ENCODE peak calls at places on chromosomes 11 and 22, in five cellular contexts. One of them, this sample, is unnamed.

GRCh38 chr22:43004362-43005035 is 10.4 kb downstream of the PACSIN2 start:
- DNase-seq in mammary epithelial cell: no peak
- DNase-seq in endothelial cell of umbilical vein: no peak
- DNase-seq in endothelial cell: no peak
- DNase-seq in BE2C: no peak
- DNase-seq in this sample: no peak

GRCh38 chr11:17839973-17840611 is 105.5 kb downstream of the KCNC1 start:
- DNase-seq in BE2C: no peak
- DNase-seq in mammary epithelial cell: peak
- DNase-seq in endothelial cell: no peak
- DNase-seq in endothelial cell of umbilical vein: no peak
- DNase-seq in this sample: no peak

GRCh38 chr11:3146612-3147256 is 18.4 kb downstream of the OSBPL5 start:
- DNase-seq in BE2C: no peak
- DNase-seq in endothelial cell: no peak
- DNase-seq in mammary epithelial cell: no peak
- DNase-seq in endothelial cell of umbilical vein: no peak
- DNase-seq in this sample: no peak

GRCh38 chr11:118961189-118961588 is 5.1 kb downstream of the UPK2 start:
- DNase-seq in endothelial cell: no peak
- DNase-seq in endothelial cell of umbilical vein: no peak
- DNase-seq in mammary epithelial cell: no peak
- DNase-seq in BE2C: no peak
- DNase-seq in this sample: no peak

GRCh38 chr11:11568651-11569229 is 53.1 kb downstream of the GALNT18 start:
- DNase-seq in mammary epithelial cell: peak
- DNase-seq in endothelial cell of umbilical vein: no peak
- DNase-seq in BE2C: no peak
- DNase-seq in endothelial cell: no peak
- DNase-seq in this sample: no peak

GRCh38 chr11:10628506-10629236 is 60.2 kb upstream of the LYVE1 start:
- DNase-seq in BE2C: no peak
- DNase-seq in endothelial cell of umbilical vein: no peak
- DNase-seq in mammary epithelial cell: no peak
- DNase-seq in endothelial cell: no peak
- DNase-seq in this sample: no peak

GRCh38 chr11:83097671-83098070 is 26.0 kb upstream of the RAB30 start:
- DNase-seq in endothelial cell of umbilical vein: no peak
- DNase-seq in BE2C: no peak
- DNase-seq in endothelial cell: no peak
- DNase-seq in mammary epithelial cell: no peak
- DNase-seq in this sample: no peak

GRCh38 chr22:36770116-36770945 is 5.6 kb downstream of the IFT27 start:
- DNase-seq in endothelial cell: no peak
- DNase-seq in endothelial cell of umbilical vein: no peak
- DNase-seq in BE2C: peak
- DNase-seq in mammary epithelial cell: no peak
- DNase-seq in this sample: no peak

GRCh38 chr11:7890417-7891179 is 40.5 kb downstream of the OR10A6 start:
- DNase-seq in endothelial cell: peak
- DNase-seq in BE2C: no peak
- DNase-seq in endothelial cell of umbilical vein: no peak
- DNase-seq in mammary epithelial cell: no peak
- DNase-seq in this sample: no peak

GRCh38 chr11:7892059-7892699 is 38.9 kb downstream of the OR10A6 start:
- DNase-seq in endothelial cell: no peak
- DNase-seq in endothelial cell of umbilical vein: peak
- DNase-seq in BE2C: no peak
- DNase-seq in mammary epithelial cell: no peak
- DNase-seq in this sample: no peak

GRCh38 chr11:7893792-7894191 is 37.3 kb downstream of the OR10A6 start:
- DNase-seq in mammary epithelial cell: no peak
- DNase-seq in endothelial cell: no peak
- DNase-seq in BE2C: no peak
- DNase-seq in endothelial cell of umbilical vein: no peak
- DNase-seq in this sample: no peak

GRCh38 chr11:7894251-7894650 is 36.8 kb downstream of the OR10A6 start:
- DNase-seq in mammary epithelial cell: no peak
- DNase-seq in BE2C: no peak
- DNase-seq in endothelial cell: no peak
- DNase-seq in endothelial cell of umbilical vein: peak
- DNase-seq in this sample: no peak

GRCh38 chr11:7892751-7893356 is 38.2 kb downstream of the OR10A6 start:
- DNase-seq in endothelial cell: no peak
- DNase-seq in endothelial cell of umbilical vein: peak
- DNase-seq in BE2C: no peak
- DNase-seq in mammary epithelial cell: peak
- DNase-seq in this sample: peak
- TF ChIP-seq CTCF in endothelial cell: peak
- TF ChIP-seq CTCF in endothelial cell of umbilical vein: peak
- TF ChIP-seq CTCF in BE2C: peak
- TF ChIP-seq CTCF in mammary epithelial cell: peak
- TF ChIP-seq CTCF in this sample: peak

GRCh38 chr11:70205049-70205725 is 2.1 kb downstream of the FADD start:
- DNase-seq in BE2C: no peak
- DNase-seq in mammary epithelial cell: no peak
- DNase-seq in endothelial cell: no peak
- DNase-seq in endothelial cell of umbilical vein: no peak
- DNase-seq in this sample: no peak
- TF ChIP-seq CTCF in BE2C: no peak
- TF ChIP-seq CTCF in mammary epithelial cell: no peak
- TF ChIP-seq CTCF in endothelial cell: no peak
- TF ChIP-seq CTCF in endothelial cell of umbilical vein: no peak
- TF ChIP-seq CTCF in this sample: no peak

GRCh38 chr22:34255042-34255441 is 334.8 kb upstream of the LARGE1 start:
- DNase-seq in endothelial cell: no peak
- DNase-seq in mammary epithelial cell: no peak
- DNase-seq in BE2C: no peak
- DNase-seq in endothelial cell of umbilical vein: no peak
- DNase-seq in this sample: no peak
- TF ChIP-seq CTCF in endothelial cell: no peak
- TF ChIP-seq CTCF in mammary epithelial cell: no peak
- TF ChIP-seq CTCF in BE2C: no peak
- TF ChIP-seq CTCF in endothelial cell of umbilical vein: no peak
- TF ChIP-seq CTCF in this sample: no peak

GRCh38 chr11:128603752-128604472 is 16.6 kb upstream of the ETS1 start:
- DNase-seq in BE2C: no peak
- DNase-seq in mammary epithelial cell: no peak
- DNase-seq in endothelial cell: no peak
- DNase-seq in endothelial cell of umbilical vein: no peak
- DNase-seq in this sample: no peak
- TF ChIP-seq CTCF in BE2C: peak
- TF ChIP-seq CTCF in mammary epithelial cell: no peak
- TF ChIP-seq CTCF in endothelial cell: no peak
- TF ChIP-seq CTCF in endothelial cell of umbilical vein: no peak
- TF ChIP-seq CTCF in this sample: peak

DNA sequence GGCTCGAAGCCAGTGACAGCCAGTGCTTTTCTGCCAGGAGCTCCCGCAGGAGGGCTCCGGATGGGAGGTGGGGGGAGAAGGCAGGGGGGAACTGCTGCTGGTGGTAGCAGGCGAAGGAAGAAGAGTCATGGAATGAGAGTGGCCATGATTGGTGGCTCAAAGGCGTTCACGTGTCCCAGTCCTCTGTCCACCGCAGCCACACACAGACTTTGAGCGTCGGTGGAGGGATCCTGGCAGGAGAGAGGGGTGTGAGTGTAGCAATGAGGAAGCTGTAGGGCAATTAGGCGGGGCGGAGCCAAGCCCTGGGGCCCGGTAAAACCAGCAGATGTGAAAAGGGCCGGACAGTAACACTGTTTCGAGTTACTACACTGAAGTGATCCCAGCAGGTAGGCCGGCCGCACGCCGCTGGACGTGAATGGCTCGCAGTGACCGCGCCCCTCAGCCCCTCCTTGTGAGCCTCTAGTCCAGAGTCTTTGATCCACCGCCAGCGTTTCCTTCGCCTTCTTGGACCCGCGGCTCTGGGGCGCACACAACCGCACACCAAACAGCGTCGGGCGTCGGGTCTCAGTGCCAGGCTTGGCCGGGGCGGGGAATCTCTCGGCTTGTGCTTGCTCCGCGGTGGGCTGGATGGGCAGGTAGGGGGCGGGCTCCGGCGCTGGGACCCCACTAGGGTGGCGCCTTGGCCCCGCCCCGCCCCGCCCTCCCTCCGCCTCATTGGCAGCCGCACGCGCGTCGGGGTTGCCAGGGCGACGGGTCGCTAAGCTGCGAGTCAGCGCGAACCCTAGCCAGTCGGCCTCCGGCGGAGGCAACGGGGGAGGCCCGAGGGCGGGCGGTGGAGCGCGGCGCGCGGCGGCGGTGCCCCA is at the start of gene LRRC10B:
- DNase-seq in mammary epithelial cell: no peak
- DNase-seq in BE2C: peak
- DNase-seq in endothelial cell: peak
- DNase-seq in endothelial cell of umbilical vein: no peak
- DNase-seq in this sample: peak
- TF ChIP-seq CTCF in mammary epithelial cell: no peak
- TF ChIP-seq CTCF in BE2C: no peak
- TF ChIP-seq CTCF in endothelial cell: no peak
- TF ChIP-seq CTCF in endothelial cell of umbilical vein: no peak
- TF ChIP-seq CTCF in this sample: no peak

GRCh38 chr11:67571443-67571842 is 12.2 kb upstream of the GSTP1 start:
- DNase-seq in endothelial cell of umbilical vein: no peak
- DNase-seq in BE2C: no peak
- DNase-seq in mammary epithelial cell: no peak
- DNase-seq in endothelial cell: no peak
- DNase-seq in this sample: no peak
- TF ChIP-seq CTCF in endothelial cell of umbilical vein: no peak
- TF ChIP-seq CTCF in BE2C: no peak
- TF ChIP-seq CTCF in mammary epithelial cell: no peak
- TF ChIP-seq CTCF in endothelial cell: no peak
- TF ChIP-seq CTCF in this sample: no peak

GRCh38 chr11:87281496-87281895 is 243.8 kb downstream of the TMEM135 start:
- DNase-seq in endothelial cell: no peak
- DNase-seq in endothelial cell of umbilical vein: peak
- DNase-seq in mammary epithelial cell: peak
- DNase-seq in BE2C: no peak
- DNase-seq in this sample: no peak
- TF ChIP-seq CTCF in endothelial cell: no peak
- TF ChIP-seq CTCF in endothelial cell of umbilical vein: no peak
- TF ChIP-seq CTCF in mammary epithelial cell: no peak
- TF ChIP-seq CTCF in BE2C: no peak
- TF ChIP-seq CTCF in this sample: no peak